ENCODE peak calls at places on chromosomes 12 and 14, in ten cellular contexts. One of them, this sample, is unnamed.
A peak's percentile ranks its signal among the peaks of the same experiment; 100 is the strongest.

GRCh38 chr12:26870491-26871419 is 37.8 kb upstream of the ITPR2 start:
- DNase-seq in AG10803: peak; percentile 52
- DNase-seq in AG04450: peak; percentile 23
- DNase-seq in sigmoid colon: peak; percentile 68
- DNase-seq in fibroblast of lung: peak; percentile 64
- DNase-seq in MM.1S: peak; percentile 80
- DNase-seq in right atrium auricular region: no peak
- DNase-seq in cardiac fibroblast: peak; percentile 91
- DNase-seq in heart left ventricle: peak; percentile 30
- DNase-seq in GM06990: peak; percentile 43
- DNase-seq in this sample: peak; percentile 71

GRCh38 chr12:131222271-131223139 is 268.8 kb downstream of the ADGRD1 start:
- DNase-seq in AG10803: no peak
- DNase-seq in AG04450: no peak
- DNase-seq in sigmoid colon: no peak
- DNase-seq in fibroblast of lung: no peak
- DNase-seq in MM.1S: no peak
- DNase-seq in right atrium auricular region: no peak
- DNase-seq in cardiac fibroblast: no peak
- DNase-seq in heart left ventricle: no peak
- DNase-seq in GM06990: peak; percentile 50
- DNase-seq in this sample: peak; percentile 70

GRCh38 chr12:46617167-46617566 is 208.6 kb downstream of the SLC38A4 start:
- DNase-seq in AG10803: peak; percentile 95
- DNase-seq in AG04450: no peak
- DNase-seq in sigmoid colon: peak; percentile 78
- DNase-seq in fibroblast of lung: peak; percentile 36
- DNase-seq in MM.1S: peak; percentile 21
- DNase-seq in right atrium auricular region: peak; percentile 73
- DNase-seq in cardiac fibroblast: peak; percentile 80
- DNase-seq in heart left ventricle: peak; percentile 54
- DNase-seq in GM06990: no peak
- DNase-seq in this sample: no peak

GRCh38 chr14:51653096-51653814 is 1.5 kb downstream of the FRMD6 start:
- DNase-seq in AG10803: peak; percentile 88
- DNase-seq in AG04450: no peak
- DNase-seq in sigmoid colon: no peak
- DNase-seq in fibroblast of lung: peak; percentile 87
- DNase-seq in MM.1S: peak; percentile 9
- DNase-seq in right atrium auricular region: no peak
- DNase-seq in cardiac fibroblast: peak; percentile 91
- DNase-seq in heart left ventricle: no peak
- DNase-seq in GM06990: no peak
- DNase-seq in this sample: no peak

GRCh38 chr14:103688906-103689902 is 26.0 kb downstream of the XRCC3 start:
- DNase-seq in AG10803: no peak
- DNase-seq in AG04450: no peak
- DNase-seq in sigmoid colon: no peak
- DNase-seq in fibroblast of lung: peak; percentile 81
- DNase-seq in MM.1S: no peak
- DNase-seq in right atrium auricular region: no peak
- DNase-seq in cardiac fibroblast: peak; percentile 78
- DNase-seq in heart left ventricle: peak; percentile 60
- DNase-seq in GM06990: no peak
- DNase-seq in this sample: no peak

GRCh38 chr14:38504175-38504574 is 248.3 kb upstream of the CLEC14A start:
- DNase-seq in AG10803: no peak
- DNase-seq in AG04450: no peak
- DNase-seq in sigmoid colon: no peak
- DNase-seq in fibroblast of lung: no peak
- DNase-seq in MM.1S: no peak
- DNase-seq in right atrium auricular region: no peak
- DNase-seq in cardiac fibroblast: no peak
- DNase-seq in heart left ventricle: no peak
- DNase-seq in GM06990: no peak
- DNase-seq in this sample: no peak

GRCh38 chr12:109356586-109356985 is 8.9 kb downstream of the MYO1H start:
- DNase-seq in AG10803: no peak
- DNase-seq in AG04450: no peak
- DNase-seq in sigmoid colon: no peak
- DNase-seq in fibroblast of lung: no peak
- DNase-seq in MM.1S: no peak
- DNase-seq in right atrium auricular region: no peak
- DNase-seq in cardiac fibroblast: no peak
- DNase-seq in heart left ventricle: no peak
- DNase-seq in GM06990: no peak
- DNase-seq in this sample: no peak

GRCh38 chr12:108532061-108532848 is 17.2 kb downstream of the FICD start:
- DNase-seq in AG10803: no peak
- DNase-seq in AG04450: no peak
- DNase-seq in sigmoid colon: no peak
- DNase-seq in fibroblast of lung: no peak
- DNase-seq in MM.1S: no peak
- DNase-seq in right atrium auricular region: no peak
- DNase-seq in cardiac fibroblast: no peak
- DNase-seq in heart left ventricle: no peak
- DNase-seq in GM06990: no peak
- DNase-seq in this sample: no peak

GRCh38 chr12:54725233-54725843 is 77.2 kb upstream of the DCD start:
- DNase-seq in AG10803: peak; percentile 6
- DNase-seq in AG04450: no peak
- DNase-seq in sigmoid colon: no peak
- DNase-seq in fibroblast of lung: no peak
- DNase-seq in MM.1S: peak; percentile 55
- DNase-seq in right atrium auricular region: no peak
- DNase-seq in cardiac fibroblast: peak; percentile 30
- DNase-seq in heart left ventricle: no peak
- DNase-seq in GM06990: no peak
- DNase-seq in this sample: no peak

GRCh38 chr14:99802301-99803105 is 9.3 kb downstream of the EML1 start:
- DNase-seq in AG10803: no peak
- DNase-seq in AG04450: no peak
- DNase-seq in sigmoid colon: no peak
- DNase-seq in fibroblast of lung: no peak
- DNase-seq in MM.1S: no peak
- DNase-seq in right atrium auricular region: no peak
- DNase-seq in cardiac fibroblast: no peak
- DNase-seq in heart left ventricle: no peak
- DNase-seq in GM06990: no peak
- DNase-seq in this sample: no peak

GRCh38 chr14:91892918-91893527 is 25.7 kb upstream of the TC2N start:
- DNase-seq in AG10803: no peak
- DNase-seq in AG04450: no peak
- DNase-seq in sigmoid colon: peak; percentile 39
- DNase-seq in fibroblast of lung: no peak
- DNase-seq in MM.1S: no peak
- DNase-seq in right atrium auricular region: no peak
- DNase-seq in cardiac fibroblast: no peak
- DNase-seq in heart left ventricle: no peak
- DNase-seq in GM06990: no peak
- DNase-seq in this sample: peak; percentile 43

GRCh38 chr12:48917857-48918537 is 7.3 kb downstream of the FKBP11 start:
- DNase-seq in AG10803: peak; percentile 31
- DNase-seq in AG04450: no peak
- DNase-seq in sigmoid colon: no peak
- DNase-seq in fibroblast of lung: no peak
- DNase-seq in MM.1S: peak; percentile 38
- DNase-seq in right atrium auricular region: no peak
- DNase-seq in cardiac fibroblast: no peak
- DNase-seq in heart left ventricle: no peak
- DNase-seq in GM06990: no peak
- DNase-seq in this sample: no peak

DNA sequence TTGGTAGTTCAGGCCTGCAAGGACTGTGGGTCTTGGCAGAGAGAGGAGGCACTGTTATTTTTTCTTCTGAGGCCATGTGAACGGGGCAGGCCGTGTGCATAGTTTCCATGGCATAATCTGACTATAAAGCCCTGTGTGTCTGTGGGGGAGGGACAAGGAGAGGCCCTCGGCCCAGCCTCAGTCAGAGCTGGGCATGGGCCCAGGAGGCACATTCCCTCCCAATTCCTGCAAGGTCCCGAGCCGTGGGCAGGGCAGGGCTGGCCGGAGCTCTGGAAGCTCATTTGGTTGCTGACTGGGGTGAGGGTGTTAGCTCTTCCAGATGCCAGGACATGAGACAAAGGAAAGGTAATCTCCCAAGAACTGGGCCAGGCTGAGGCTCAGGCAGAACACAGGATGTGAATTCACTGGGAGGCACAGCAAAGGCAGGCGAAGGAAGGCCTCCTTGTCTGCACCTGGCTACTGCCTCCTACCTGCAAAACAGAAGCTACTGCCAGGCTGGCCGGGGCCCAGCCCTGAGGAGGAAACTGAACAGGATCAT is 22.0 kb upstream of the PLEKHG3 start:
- DNase-seq in AG10803: peak; percentile 84
- DNase-seq in AG04450: no peak
- DNase-seq in sigmoid colon: peak; percentile 88
- DNase-seq in fibroblast of lung: peak; percentile 79
- DNase-seq in MM.1S: no peak
- DNase-seq in right atrium auricular region: peak; percentile 82
- DNase-seq in cardiac fibroblast: peak; percentile 93
- DNase-seq in heart left ventricle: peak; percentile 82
- DNase-seq in GM06990: no peak
- DNase-seq in this sample: no peak
- TF ChIP-seq CTCF in AG10803: no peak
- TF ChIP-seq CTCF in AG04450: no peak
- TF ChIP-seq CTCF in sigmoid colon: no peak
- TF ChIP-seq CTCF in fibroblast of lung: no peak
- TF ChIP-seq CTCF in MM.1S: no peak
- TF ChIP-seq CTCF in right atrium auricular region: no peak
- TF ChIP-seq CTCF in cardiac fibroblast: no peak
- TF ChIP-seq CTCF in heart left ventricle: no peak
- TF ChIP-seq CTCF in GM06990: no peak
- TF ChIP-seq CTCF in this sample: no peak

GRCh38 chr14:26598672-26599131 is 869 bp upstream of the NOVA1 start:
- DNase-seq in AG10803: no peak
- DNase-seq in AG04450: no peak
- DNase-seq in sigmoid colon: peak; percentile 58
- DNase-seq in fibroblast of lung: no peak
- DNase-seq in MM.1S: no peak
- DNase-seq in right atrium auricular region: no peak
- DNase-seq in cardiac fibroblast: peak; percentile 37
- DNase-seq in heart left ventricle: no peak
- DNase-seq in GM06990: no peak
- DNase-seq in this sample: peak; percentile 5
- H3K4me3 ChIP-seq in AG10803: peak overlapping the region; percentile 68
- H3K4me3 ChIP-seq in AG04450: peak overlapping the region; percentile 72
- H3K4me3 ChIP-seq in sigmoid colon: peak overlapping the region; percentile 88
- H3K4me3 ChIP-seq in fibroblast of lung: peak overlapping the region; percentile 72
- H3K4me3 ChIP-seq in MM.1S: no peak overlapping the region
- H3K4me3 ChIP-seq in right atrium auricular region: peak overlapping the region; percentile 71
- H3K4me3 ChIP-seq in cardiac fibroblast: peak overlapping the region; percentile 85
- H3K4me3 ChIP-seq in heart left ventricle: peak overlapping the region; percentile 75
- H3K4me3 ChIP-seq in GM06990: no peak overlapping the region
- H3K4me3 ChIP-seq in this sample: peak overlapping the region; percentile 85

GRCh38 chr12:93245543-93245942 is 132.2 kb upstream of the NUDT4 start:
- DNase-seq in AG10803: no peak
- DNase-seq in AG04450: no peak
- DNase-seq in sigmoid colon: no peak
- DNase-seq in fibroblast of lung: no peak
- DNase-seq in MM.1S: peak; percentile 95
- DNase-seq in right atrium auricular region: no peak
- DNase-seq in cardiac fibroblast: no peak
- DNase-seq in heart left ventricle: no peak
- DNase-seq in GM06990: peak; percentile 70
- DNase-seq in this sample: no peak

GRCh38 chr12:93243689-93244513 is 133.8 kb upstream of the NUDT4 start:
- DNase-seq in AG10803: peak; percentile 86
- DNase-seq in AG04450: peak; percentile 45
- DNase-seq in sigmoid colon: peak; percentile 73
- DNase-seq in fibroblast of lung: peak; percentile 39
- DNase-seq in MM.1S: peak; percentile 89
- DNase-seq in right atrium auricular region: no peak
- DNase-seq in cardiac fibroblast: peak; percentile 93
- DNase-seq in heart left ventricle: no peak
- DNase-seq in GM06990: peak; percentile 35
- DNase-seq in this sample: peak; percentile 50

GRCh38 chr12:93243382-93243688 is 134.4 kb upstream of the NUDT4 start:
- DNase-seq in AG10803: no peak
- DNase-seq in AG04450: no peak
- DNase-seq in sigmoid colon: no peak
- DNase-seq in fibroblast of lung: no peak
- DNase-seq in MM.1S: peak; percentile 31
- DNase-seq in right atrium auricular region: no peak
- DNase-seq in cardiac fibroblast: no peak
- DNase-seq in heart left ventricle: no peak
- DNase-seq in GM06990: no peak
- DNase-seq in this sample: no peak

GRCh38 chr12:93244514-93245077 is 133.1 kb upstream of the NUDT4 start:
- DNase-seq in AG10803: no peak
- DNase-seq in AG04450: no peak
- DNase-seq in sigmoid colon: no peak
- DNase-seq in fibroblast of lung: no peak
- DNase-seq in MM.1S: peak; percentile 49
- DNase-seq in right atrium auricular region: no peak
- DNase-seq in cardiac fibroblast: no peak
- DNase-seq in heart left ventricle: no peak
- DNase-seq in GM06990: peak; percentile 10
- DNase-seq in this sample: no peak

DNA sequence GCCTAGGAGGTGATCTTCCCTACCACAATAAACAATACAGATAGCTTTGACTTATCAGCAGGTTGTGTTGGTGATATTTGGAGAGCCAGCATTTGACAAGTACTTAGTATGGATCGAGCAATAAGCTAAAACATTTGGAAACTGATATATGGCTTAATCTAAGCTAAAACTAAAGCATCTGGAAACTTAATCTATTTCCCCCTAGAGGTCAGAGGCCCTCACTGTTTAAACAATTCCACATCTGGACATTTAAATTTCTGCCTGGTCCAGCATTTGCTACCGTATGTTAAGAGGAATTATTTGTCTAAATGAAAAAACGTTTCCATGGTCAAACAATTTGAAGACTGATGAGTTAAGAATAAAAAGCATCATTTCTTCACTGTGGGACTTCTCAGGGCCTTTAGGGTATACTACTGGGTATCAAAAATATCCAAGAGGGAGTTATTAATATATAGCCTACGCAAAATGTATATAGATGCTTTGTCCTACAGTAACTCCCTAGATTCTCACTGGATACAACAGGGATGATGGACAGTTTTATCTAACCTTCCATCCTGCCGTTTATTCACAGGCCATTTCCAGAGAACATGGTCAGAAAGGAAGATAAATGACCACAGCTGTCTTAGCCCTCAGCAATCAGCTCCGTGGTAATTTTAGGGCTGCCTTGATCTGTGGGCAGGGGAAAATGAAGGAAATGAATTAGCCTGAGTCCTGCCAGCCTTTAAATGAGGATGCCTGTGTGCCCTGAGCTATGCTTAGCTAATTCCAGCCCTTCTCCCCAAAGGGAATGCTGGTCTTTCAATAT is 135.4 kb upstream of the NUDT4 start:
- DNase-seq in AG10803: no peak
- DNase-seq in AG04450: no peak
- DNase-seq in sigmoid colon: no peak
- DNase-seq in fibroblast of lung: no peak
- DNase-seq in MM.1S: no peak
- DNase-seq in right atrium auricular region: no peak
- DNase-seq in cardiac fibroblast: no peak
- DNase-seq in heart left ventricle: no peak
- DNase-seq in GM06990: no peak
- DNase-seq in this sample: no peak
- TF ChIP-seq CTCF in AG10803: no peak
- TF ChIP-seq CTCF in AG04450: peak; percentile 19
- TF ChIP-seq CTCF in sigmoid colon: no peak
- TF ChIP-seq CTCF in fibroblast of lung: peak; percentile 23
- TF ChIP-seq CTCF in MM.1S: peak; percentile 11
- TF ChIP-seq CTCF in right atrium auricular region: no peak
- TF ChIP-seq CTCF in cardiac fibroblast: no peak
- TF ChIP-seq CTCF in heart left ventricle: no peak
- TF ChIP-seq CTCF in GM06990: no peak
- TF ChIP-seq CTCF in this sample: no peak

GRCh38 chr12:118189761-118190181 is 53.8 kb downstream of the PEBP1 start:
- DNase-seq in AG10803: peak; percentile 67
- DNase-seq in AG04450: peak; percentile 66
- DNase-seq in sigmoid colon: peak; percentile 65
- DNase-seq in fibroblast of lung: peak; percentile 72
- DNase-seq in MM.1S: no peak
- DNase-seq in right atrium auricular region: no peak
- DNase-seq in cardiac fibroblast: peak; percentile 66
- DNase-seq in heart left ventricle: no peak
- DNase-seq in GM06990: no peak
- DNase-seq in this sample: peak; percentile 63
- H3K4me3 ChIP-seq in AG10803: peak overlapping the region; percentile 56
- H3K4me3 ChIP-seq in AG04450: peak overlapping the region; percentile 66
- H3K4me3 ChIP-seq in sigmoid colon: peak overlapping the region; percentile 49
- H3K4me3 ChIP-seq in fibroblast of lung: peak overlapping the region; percentile 63
- H3K4me3 ChIP-seq in MM.1S: no peak overlapping the region
- H3K4me3 ChIP-seq in right atrium auricular region: peak overlapping the region; percentile 45
- H3K4me3 ChIP-seq in cardiac fibroblast: peak overlapping the region; percentile 45
- H3K4me3 ChIP-seq in heart left ventricle: peak overlapping the region; percentile 54
- H3K4me3 ChIP-seq in GM06990: no peak overlapping the region
- H3K4me3 ChIP-seq in this sample: peak overlapping the region; percentile 54